ENCODE peak calls at places on chromosomes 6 and 20, in ten cellular contexts. Y, A, G, R, N, U, V, O, H and F are unnamed samples. For H3K9me3, the result is how much of the 10 kb centered on the place peaks cover.

GRCh38 chr20:9353180-9353915 is 161.0 kb upstream of the LAMP5 start:
- DNase-seq in Y (no peak), A (no peak), G (no peak), R (no peak), N (no peak), U (no peak), V (no peak), O (no peak), H (no peak), F (peak)

GRCh38 chr6:11973238-11973637 is 38.9 kb upstream of the HIVEP1 start:
- DNase-seq in Y (no peak), A (no peak), G (no peak), R (no peak), N (no peak), U (no peak), V (no peak), O (no peak), H (no peak), F (no peak)

GRCh38 chr6:97863697-97864096 is 580.7 kb upstream of the MMS22L start:
- DNase-seq in Y (no peak), A (no peak), G (no peak), R (no peak), N (no peak), U (no peak), V (no peak), O (no peak), H (no peak), F (no peak)

GRCh38 chr6:87212596-87212995 is 57.2 kb downstream of the ZNF292 start:
- DNase-seq in Y (no peak), A (no peak), G (no peak), R (no peak), N (peak), U (no peak), V (no peak), O (no peak), H (no peak), F (peak)

GRCh38 chr6:43914272-43915147 is 144.5 kb downstream of the VEGFA start:
- DNase-seq in Y (no peak), A (no peak), G (no peak), R (no peak), N (no peak), U (no peak), V (no peak), O (no peak), H (no peak), F (no peak)

GRCh38 chr20:53652090-53652858 is 58.6 kb upstream of the ZNF217 start:
- DNase-seq in Y (peak), A (no peak), G (no peak), R (no peak), N (no peak), U (peak), V (peak), O (peak), H (no peak), F (peak)

GRCh38 chr6:46983007-46983411 is 59.1 kb downstream of the ADGRF1 start:
- DNase-seq in Y (no peak), A (no peak), G (no peak), R (peak), N (peak), U (no peak), V (peak), O (no peak), H (no peak), F (peak)

GRCh38 chr6:157169656-157170055 is 153.7 kb downstream of the TMEM242 start:
- DNase-seq in Y (no peak), A (no peak), G (no peak), R (no peak), N (no peak), U (no peak), V (no peak), O (no peak), H (no peak), F (no peak)

GRCh38 chr20:54132612-54133433 is 41.0 kb downstream of the CYP24A1 start:
- DNase-seq in Y (no peak), A (peak), G (no peak), R (peak), N (peak), U (no peak), V (peak), O (peak), H (peak), F (peak)

GRCh38 chr20:45892828-45893500 is 1.8 kb downstream of the CTSA start:
- DNase-seq in Y (no peak), A (no peak), G (no peak), R (no peak), N (no peak), U (no peak), V (no peak), O (no peak), H (no peak), F (peak)

GRCh38 chr6:139342957-139343750 is 31.3 kb downstream of the CITED2 start:
- DNase-seq in Y (no peak), A (no peak), G (no peak), R (no peak), N (no peak), U (no peak), V (no peak), O (no peak), H (no peak), F (no peak)

GRCh38 chr20:59604770-59605665 is 678 bp downstream of the PHACTR3 start:
- DNase-seq in Y (no peak), A (no peak), G (no peak), R (no peak), N (peak), U (no peak), V (no peak), O (no peak), H (no peak), F (no peak)

GRCh38 chr20:2619961-2620595 is 32.4 kb upstream of the NOP56 start:
- DNase-seq in Y (no peak), A (no peak), G (no peak), R (no peak), N (peak), U (no peak), V (peak), O (no peak), H (no peak), F (no peak)

GRCh38 chr6:93786474-93787330 is 367.3 kb upstream of the EPHA7 start:
- DNase-seq in Y (no peak), A (no peak), G (no peak), R (no peak), N (no peak), U (no peak), V (no peak), O (no peak), H (no peak), F (no peak)

GRCh38 chr6:71333700-71334099 is 45.1 kb downstream of the OGFRL1 start:
- DNase-seq in Y (no peak), A (no peak), G (no peak), R (no peak), N (peak), U (no peak), V (peak), O (no peak), H (peak), F (no peak)

GRCh38 chr20:9035129-9035528 is 33.8 kb upstream of the PLCB4 start:
- DNase-seq in Y (no peak), A (no peak), G (no peak), R (no peak), N (peak), U (no peak), V (peak), O (no peak), H (no peak), F (no peak)

GRCh38 chr6:31734703-31735500 is 1.4 kb downstream of the CLIC1 start:
- DNase-seq in Y (peak), A (peak), G (peak), R (peak), N (peak), U (peak), V (peak), O (peak), H (no peak), F (peak)

GRCh38 chr6:24529985-24530384 is 35.2 kb downstream of the ALDH5A1 start:
- DNase-seq in Y (no peak), A (no peak), G (no peak), R (no peak), N (peak), U (no peak), V (no peak), O (no peak), H (no peak), F (no peak)

GRCh38 chr6:326896-327537 is 34.7 kb downstream of the DUSP22 start:
- DNase-seq in Y (no peak), A (no peak), G (no peak), R (no peak), N (no peak), U (no peak), V (no peak), O (no peak), H (peak), F (no peak)
- H3K9me3 ChIP-seq in Y (under half), A (under half), G (under half), R (under half), N (under half), U (under half), V (under half), O (under half), H (under half), F (under half)

GRCh38 chr6:77461796-77462195 is 1.5 kb downstream of the HTR1B start:
- DNase-seq in Y (no peak), A (no peak), G (no peak), R (no peak), N (no peak), U (no peak), V (no peak), O (no peak), H (no peak), F (no peak)

GRCh38 chr6:77455271-77455670 is 8.0 kb downstream of the HTR1B start:
- DNase-seq in Y (no peak), A (no peak), G (no peak), R (no peak), N (no peak), U (no peak), V (no peak), O (no peak), H (no peak), F (no peak)

GRCh38 chr6:77457720-77458349 is 5.5 kb downstream of the HTR1B start:
- DNase-seq in Y (no peak), A (peak), G (peak), R (peak), N (peak), U (no peak), V (peak), O (peak), H (peak), F (peak)

GRCh38 chr6:77456531-77457248 is 6.6 kb downstream of the HTR1B start:
- DNase-seq in Y (no peak), A (no peak), G (no peak), R (no peak), N (peak), U (no peak), V (peak), O (no peak), H (no peak), F (no peak)

DNA sequence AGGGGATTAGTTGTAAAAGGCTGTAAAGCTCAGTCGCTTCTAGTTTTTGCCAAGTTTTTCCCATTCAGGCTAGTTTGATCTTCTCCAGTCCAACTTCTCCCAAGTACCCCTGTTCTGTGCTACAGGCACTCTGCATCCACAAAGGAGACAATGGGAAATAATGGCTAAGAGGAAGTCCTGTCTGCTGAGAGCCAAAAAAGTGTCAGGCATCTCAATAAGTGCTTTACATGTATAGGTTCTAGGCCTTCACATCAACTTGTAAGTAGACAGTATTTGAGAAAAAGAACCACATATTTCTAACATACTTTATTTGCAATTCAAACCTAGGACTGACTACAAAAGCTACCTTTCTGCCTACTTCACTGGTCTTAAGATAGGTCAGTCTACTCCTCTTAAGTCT is 4.9 kb downstream of the HTR1B start:
- DNase-seq in Y (no peak), A (no peak), G (no peak), R (no peak), N (no peak), U (no peak), V (no peak), O (no peak), H (no peak), F (no peak)
- H3K9me3 ChIP-seq in Y (under half), A (under half), G (under half), R (under half), N (under half), U (under half), V (under half), O (under half), H (under half), F (under half)

GRCh38 chr20:56157530-56158203 is 90.9 kb upstream of the MC3R start:
- DNase-seq in Y (no peak), A (no peak), G (no peak), R (no peak), N (no peak), U (no peak), V (no peak), O (no peak), H (no peak), F (no peak)
- H3K9me3 ChIP-seq in Y (under half), A (under half), G (under half), R (under half), N (under half), U (under half), V (under half), O (under half), H (under half), F (under half)

GRCh38 chr20:31489152-31489551 is 14.1 kb downstream of the REM1 start:
- DNase-seq in Y (no peak), A (no peak), G (no peak), R (no peak), N (no peak), U (no peak), V (no peak), O (no peak), H (no peak), F (no peak)

GRCh38 chr20:31488171-31488570 is 13.1 kb downstream of the REM1 start:
- DNase-seq in Y (no peak), A (peak), G (no peak), R (no peak), N (no peak), U (no peak), V (no peak), O (no peak), H (peak), F (no peak)

GRCh38 chr20:31485450-31486339 is 10.6 kb downstream of the REM1 start:
- DNase-seq in Y (no peak), A (peak), G (peak), R (no peak), N (peak), U (no peak), V (no peak), O (no peak), H (peak), F (no peak)

GRCh38 chr20:31484001-31484400 is 8.9 kb downstream of the REM1 start:
- DNase-seq in Y (peak), A (peak), G (peak), R (no peak), N (peak), U (no peak), V (peak), O (no peak), H (no peak), F (no peak)
- H3K9me3 ChIP-seq in Y (under half), A (under half), G (under half), R (under half), N (under half), U (under half), V (under half), O (under half), H (under half), F (under half)

GRCh38 chr6:135651964-135652755 is 154.6 kb upstream of the AHI1 start:
- DNase-seq in Y (no peak), A (no peak), G (no peak), R (no peak), N (no peak), U (peak), V (no peak), O (no peak), H (no peak), F (no peak)
- H3K9me3 ChIP-seq in Y (under half), A (under half), G (under half), R (under half), N (under half), U (under half), V (under half), O (under half), H (under half), F (under half)

DNA sequence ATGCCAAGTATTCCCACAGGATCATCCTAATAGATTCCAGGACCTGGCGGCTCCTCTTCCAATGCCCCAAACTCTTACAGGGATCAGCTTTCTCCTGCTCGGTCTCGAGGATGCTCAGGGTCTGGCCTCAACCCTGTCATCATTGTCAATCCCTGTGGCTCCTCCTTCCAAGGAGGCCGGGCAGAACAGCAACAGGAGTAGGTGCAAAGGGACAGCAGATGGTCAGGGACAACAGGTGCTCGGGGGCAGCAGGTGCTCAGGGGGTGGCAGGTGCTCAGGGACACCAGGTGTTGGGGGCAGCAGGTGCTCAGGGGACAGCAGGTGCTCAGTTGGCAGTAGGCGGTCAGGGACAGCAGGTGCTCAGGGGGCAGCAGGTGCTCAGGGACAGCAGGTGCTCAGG is 84.8 kb downstream of the TTLL2 start:
- DNase-seq in Y (no peak), A (no peak), G (no peak), R (no peak), N (no peak), U (no peak), V (no peak), O (no peak), H (no peak), F (no peak)
- H3K9me3 ChIP-seq in Y (under half), A (under half), G (under half), R (under half), N (under half), U (under half), V (under half), O (under half), H (under half), F (under half)

DNA sequence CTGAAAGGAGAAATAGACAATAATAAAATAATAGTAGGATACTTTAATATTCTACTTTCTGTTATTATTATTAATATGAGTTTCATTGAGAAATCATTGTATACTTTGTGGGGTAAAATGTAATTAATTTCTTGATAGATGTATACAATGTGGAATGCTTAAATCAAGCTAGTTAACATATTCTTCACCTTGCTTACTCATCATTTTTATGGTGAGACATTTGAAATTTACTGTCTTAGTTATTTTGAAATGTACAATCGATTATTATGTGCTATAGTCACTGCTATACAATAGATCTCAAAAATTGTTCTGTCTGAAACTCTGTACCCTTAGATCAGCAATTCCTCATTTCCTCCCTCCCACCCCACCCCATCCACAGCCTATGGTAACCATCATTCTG is 720.3 kb downstream of the RNF144B start:
- DNase-seq in Y (no peak), A (no peak), G (no peak), R (no peak), N (no peak), U (no peak), V (no peak), O (no peak), H (no peak), F (no peak)
- H3K9me3 ChIP-seq in Y (under half), A (under half), G (under half), R (under half), N (under half), U (under half), V (under half), O (under half), H (under half), F (under half)